ENCODE peak calls at places on chromosomes 3 and 15, in ten cellular contexts. E is Panc1, M is spleen, K is K562, Z is stomach, V is GM23338, U is suprapubic skin, F is transverse colon, B is breast epithelium, Q is prostate gland. P is an unnamed sample.

GRCh38 chr3:23094890-23095462 is 108.2 kb upstream of the UBE2E2 start:
- DNase-seq in F (no peak), U (no peak), Z (no peak), V (peak; percentile 18), M (no peak), K (no peak), B (no peak), Q (no peak), E (no peak), P (no peak)

GRCh38 chr3:194095464-194095863 is 40.5 kb upstream of the HES1 start:
- DNase-seq in B (no peak), U (no peak), F (peak; percentile 71), Q (peak; percentile 14), E (no peak), Z (peak; percentile 72), M (peak; percentile 82), K (no peak), V (no peak), P (peak; percentile 79)

GRCh38 chr3:44555753-44556152 is 760 bp downstream of the ZKSCAN7 start:
- DNase-seq in V (peak; percentile 3), E (no peak), Q (no peak), F (no peak), B (no peak), Z (no peak), M (no peak), K (no peak), U (no peak), P (no peak)

GRCh38 chr3:10164546-10165393 is at the start of gene IRAK2:
- DNase-seq in Z (peak; percentile 78), M (peak; percentile 95), Q (peak; percentile 72), F (peak; percentile 80), B (peak; percentile 73), V (peak; percentile 88), E (no peak), K (peak; percentile 95), U (peak; percentile 90), P (peak; percentile 90)

GRCh38 chr3:13623101-13623654 is 74.3 kb downstream of the FBLN2 start:
- DNase-seq in F (no peak), U (no peak), Q (peak; percentile 73), M (peak; percentile 81), B (no peak), V (no peak), E (no peak), Z (peak; percentile 31), K (no peak), P (no peak)

GRCh38 chr15:58590901-58591300 is 158.6 kb downstream of the ADAM10 start:
- DNase-seq in Z (no peak), U (no peak), B (no peak), M (no peak), K (no peak), E (no peak), V (no peak), F (no peak), Q (no peak), P (no peak)

GRCh38 chr15:29400701-29401100 is 131.1 kb upstream of the NSMCE3 start:
- DNase-seq in Q (no peak), B (no peak), Z (no peak), F (no peak), U (no peak), V (peak; percentile 77), M (no peak), K (no peak), E (no peak), P (no peak)

GRCh38 chr15:75156306-75157215 is 45.1 kb upstream of the C15orf39 start:
- DNase-seq in Z (no peak), E (no peak), K (no peak), Q (no peak), F (no peak), M (no peak), U (no peak), V (peak; percentile 83), B (no peak), P (no peak)

GRCh38 chr15:64523240-64523639 is 62.9 kb downstream of the ZNF609 start:
- DNase-seq in K (no peak), V (no peak), F (no peak), E (no peak), B (no peak), U (no peak), Q (no peak), M (no peak), Z (no peak), P (no peak)

GRCh38 chr15:27679621-27680521 is 419.2 kb downstream of the OCA2 start:
- DNase-seq in B (no peak), U (no peak), E (no peak), M (no peak), Z (no peak), K (no peak), V (peak; percentile 60), F (no peak), Q (no peak), P (no peak)

GRCh38 chr3:10373686-10374261 is 52.9 kb upstream of the SEC13 start:
- DNase-seq in Z (no peak), V (no peak), M (peak; percentile 37), B (no peak), E (no peak), Q (no peak), K (no peak), F (no peak), U (no peak), P (no peak)

GRCh38 chr15:79916424-79916823 is 19.6 kb upstream of the MTHFS start:
- DNase-seq in B (no peak), E (no peak), M (no peak), F (no peak), K (no peak), U (no peak), Z (no peak), V (no peak), Q (no peak), P (no peak)

GRCh38 chr15:79914728-79915127 is 17.9 kb upstream of the MTHFS start:
- DNase-seq in B (no peak), Q (no peak), F (no peak), V (no peak), Z (no peak), K (no peak), E (no peak), M (no peak), U (no peak), P (no peak)

GRCh38 chr15:79919749-79920511 is 23.1 kb upstream of the MTHFS start:
- DNase-seq in F (no peak), M (no peak), Q (no peak), K (no peak), U (no peak), Z (no peak), E (no peak), B (no peak), V (no peak), P (no peak)

GRCh38 chr15:79919090-79919748 is 22.4 kb upstream of the MTHFS start:
- DNase-seq in K (no peak), E (no peak), Q (no peak), F (no peak), Z (no peak), V (no peak), M (peak; percentile 77), U (no peak), B (no peak), P (no peak)

GRCh38 chr15:79918278-79918677 is 21.5 kb upstream of the MTHFS start:
- DNase-seq in B (no peak), K (no peak), F (no peak), M (peak; percentile 66), Q (no peak), V (no peak), U (no peak), E (no peak), Z (no peak), P (no peak)
- TF ChIP-seq POLR2AphosphoS5 in B (no peak), K (no peak), F (no peak), M (peak; percentile 4), Q (no peak), V (no peak), U (no peak), E (peak; percentile 18), Z (no peak), P (no peak)

DNA sequence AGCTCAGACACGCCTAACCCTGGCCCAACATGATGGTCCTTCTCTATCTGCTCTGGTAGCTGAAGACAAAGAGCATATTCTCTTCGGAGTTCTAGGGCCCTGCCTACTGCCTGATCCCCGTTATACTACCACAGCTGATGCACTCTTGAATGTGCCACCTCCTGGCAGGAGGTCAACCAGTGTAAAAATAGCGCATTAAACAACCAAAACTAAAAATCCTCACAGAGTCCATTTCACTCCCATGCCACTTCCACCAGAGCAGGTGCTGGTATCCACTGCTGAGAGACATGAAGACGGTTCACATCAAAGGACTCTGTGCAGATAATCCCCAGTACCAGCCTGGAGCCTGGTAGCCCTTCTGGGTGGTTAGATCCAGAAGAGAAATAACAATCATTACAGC is 44.5 kb downstream of the CEP70 start:
- DNase-seq in M (no peak), F (no peak), E (no peak), B (no peak), V (no peak), U (no peak), Q (no peak), K (no peak), Z (no peak), P (no peak)
- H3K4me3 ChIP-seq in M (no peak overlapping the region), F (no peak overlapping the region), E (no peak overlapping the region), B (no peak overlapping the region), V (no peak overlapping the region), U (no peak overlapping the region), Q (no peak overlapping the region), K (no peak overlapping the region), Z (no peak overlapping the region), P (no peak overlapping the region)

GRCh38 chr3:46900007-46900292 is 22.4 kb downstream of the PTH1R start:
- DNase-seq in Q (no peak), M (peak; percentile 64), B (no peak), K (no peak), E (no peak), Z (no peak), F (no peak), U (no peak), V (no peak), P (no peak)

GRCh38 chr3:46897829-46898320 is 20.4 kb downstream of the PTH1R start:
- DNase-seq in U (no peak), V (peak; percentile 59), Z (no peak), F (no peak), Q (no peak), B (no peak), M (peak; percentile 66), K (peak; percentile 47), E (no peak), P (no peak)

GRCh38 chr3:46898321-46899150 is 21.0 kb downstream of the PTH1R start:
- DNase-seq in E (no peak), F (no peak), B (no peak), U (no peak), V (peak; percentile 69), M (peak; percentile 83), Z (no peak), Q (no peak), K (no peak), P (no peak)

GRCh38 chr3:46900356-46900755 is 22.8 kb downstream of the PTH1R start:
- DNase-seq in Q (no peak), F (no peak), E (no peak), K (no peak), V (no peak), M (peak; percentile 35), U (no peak), Z (no peak), B (no peak), P (no peak)

GRCh38 chr3:46899151-46900006 is 21.9 kb downstream of the PTH1R start:
- DNase-seq in B (no peak), K (no peak), Z (no peak), M (peak; percentile 70), U (no peak), V (no peak), F (no peak), E (no peak), Q (no peak), P (no peak)
- TF ChIP-seq POLR2AphosphoS5 in B (no peak), K (no peak), Z (no peak), M (no peak), U (no peak), V (no peak), F (no peak), E (no peak), Q (no peak), P (no peak)

GRCh38 chr15:93088981-93089854 is at the start of gene RGMA:
- DNase-seq in Q (no peak), E (no peak), Z (no peak), B (no peak), F (no peak), V (peak; percentile 66), U (no peak), K (no peak), M (no peak), P (peak; percentile 70)
- H3K4me3 ChIP-seq in Q (peak within 1 kb of the TSS; percentile 50), E (peak within 1 kb of the TSS; percentile 27), Z (peak within 1 kb of the TSS; percentile 64), B (peak within 1 kb of the TSS; percentile 62), F (peak within 1 kb of the TSS; percentile 60), V (peak within 1 kb of the TSS; percentile 81), U (peak within 1 kb of the TSS; percentile 72), K (no peak within 1 kb of the TSS), M (peak within 1 kb of the TSS; percentile 41), P (peak within 1 kb of the TSS; percentile 87)

P was measured in sigmoid colon.